ENCODE peak calls at places on chromosomes 4 and X, in four cellular contexts. N is NB4, G is NCI-H345, I is H4. O is an unnamed sample.
A peak's percentile ranks its signal among the peaks of the same experiment; 100 is the strongest.

GRCh38 chr4:94342713-94343112 is at the start of gene HPGDS:
- DNase-seq in I (no peak), G (no peak), N (no peak), O (no peak)

GRCh38 chr4:67106846-67107467 is 438.3 kb downstream of the CENPC start:
- DNase-seq in I (no peak), G (peak; percentile 90), N (no peak), O (peak; percentile 33)

GRCh38 chr4:73683033-73683432 is 57.3 kb upstream of the CXCL8 start:
- DNase-seq in G (no peak), N (no peak), I (no peak), O (peak; percentile 43)

GRCh38 chrX:22135171-22135711 is 103.1 kb downstream of the PHEX start:
- DNase-seq in N (no peak), I (peak; percentile 71), G (no peak), O (no peak)

GRCh38 chr4:170465434-170465833 is 375.7 kb upstream of the AADAT start:
- DNase-seq in G (no peak), N (no peak), I (no peak), O (no peak)

GRCh38 chr4:123398803-123399637 is 2.4 kb downstream of the SPRY1 start:
- DNase-seq in G (peak; percentile 31), N (peak; percentile 86), I (no peak), O (peak; percentile 51)

GRCh38 chr4:87012265-87012953 is 77.6 kb downstream of the AFF1 start:
- DNase-seq in G (no peak), N (no peak), I (no peak), O (no peak)

GRCh38 chrX:53716328-53717088 is 30.0 kb upstream of the HUWE1 start:
- DNase-seq in I (peak; percentile 21), G (no peak), N (peak; percentile 79), O (no peak)

GRCh38 chr4:40749717-40750460 is at the start of gene NSUN7:
- DNase-seq in I (no peak), G (peak; percentile 87), N (peak; percentile 24), O (peak; percentile 89)

GRCh38 chrX:111868726-111869638 is 7.0 kb upstream of the TRPC5OS start:
- DNase-seq in I (peak; percentile 31), G (no peak), N (no peak), O (no peak)

GRCh38 chr4:27084685-27085356 is 224.2 kb downstream of the STIM2 start:
- DNase-seq in I (no peak), G (peak; percentile 57), N (peak; percentile 20), O (peak; percentile 39)

GRCh38 chrX:154115750-154116149 is 18.2 kb upstream of the MECP2 start:
- DNase-seq in N (no peak), I (no peak), G (no peak), O (no peak)

GRCh38 chr4:114924311-114924710 is 189.1 kb downstream of the NDST4 start:
- DNase-seq in I (no peak), N (no peak), G (no peak), O (no peak)

GRCh38 chr4:75254745-75255144 is 259.5 kb downstream of the RCHY1 start:
- DNase-seq in I (no peak), N (no peak), G (no peak), O (no peak)

GRCh38 chr4:77225022-77225421 is 68.0 kb downstream of the CCNG2 start:
- DNase-seq in G (no peak), I (no peak), N (no peak), O (no peak)